ENCODE peak calls at places on chromosomes 12 and 14, in six cellular contexts. P, Q, T, B, E and A are unnamed samples.

GRCh38 chr14:20714593-20715250 is 26.2 kb downstream of the ANG start:
- DNase-seq in T (peak; percentile 69), Q (no peak), P (peak; percentile 84), E (no peak), B (peak; percentile 57), A (peak; percentile 86)

GRCh38 chr14:76250345-76250744 is 98.6 kb downstream of the GPATCH2L start:
- DNase-seq in E (no peak), T (no peak), Q (no peak), P (no peak), B (no peak), A (no peak)

GRCh38 chr12:15268927-15269552 is 47.8 kb upstream of the RERG start:
- DNase-seq in P (no peak), E (peak; percentile 31), T (no peak), Q (no peak), B (no peak), A (no peak)

GRCh38 chr14:30656190-30656632 is 34.1 kb downstream of the SCFD1 start:
- DNase-seq in E (no peak), T (no peak), P (no peak), B (no peak), Q (no peak), A (no peak)

GRCh38 chr12:2457215-2458112 is 337.3 kb upstream of the FKBP4 start:
- DNase-seq in Q (no peak), P (no peak), T (no peak), B (no peak), E (no peak), A (no peak)

GRCh38 chr14:69580009-69580577 is 5.4 kb upstream of the CCDC177 start:
- DNase-seq in P (no peak), B (no peak), Q (peak; percentile 42), T (no peak), E (no peak), A (no peak)

GRCh38 chr12:44240186-44240585 is 404.3 kb downstream of the TMEM117 start:
- DNase-seq in E (no peak), T (no peak), P (no peak), Q (no peak), B (no peak), A (no peak)

GRCh38 chr12:122082621-122083356 is 4.2 kb downstream of the MLXIP start:
- DNase-seq in B (no peak), P (no peak), T (no peak), E (no peak), Q (no peak), A (peak; percentile 19)

GRCh38 chr12:116404913-116405611 is 127.6 kb upstream of the MED13L start:
- DNase-seq in Q (no peak), P (no peak), B (no peak), E (no peak), T (no peak), A (no peak)

GRCh38 chr14:60622920-60623263 is 26.4 kb downstream of the SIX1 start:
- DNase-seq in B (no peak), Q (peak; percentile 37), E (no peak), P (no peak), T (no peak), A (no peak)

GRCh38 chr12:47820631-47821345 is 1.1 kb upstream of the HDAC7 start:
- DNase-seq in B (peak; percentile 74), P (peak; percentile 91), E (peak; percentile 87), Q (peak; percentile 77), T (peak; percentile 74), A (no peak)

GRCh38 chr12:6979021-6979420 is 8.3 kb downstream of the EMG1 start:
- DNase-seq in T (no peak), Q (no peak), B (no peak), P (no peak), E (no peak), A (no peak)

GRCh38 chr12:118589162-118589561 is 212.8 kb downstream of the SUDS3 start:
- DNase-seq in E (no peak), B (no peak), T (no peak), P (no peak), Q (no peak), A (no peak)

GRCh38 chr14:94638330-94638729 is 26.1 kb downstream of the SERPINA3 start:
- DNase-seq in E (no peak), Q (no peak), B (no peak), P (no peak), T (no peak), A (no peak)

GRCh38 chr14:89201645-89202044 is 215.4 kb downstream of the FOXN3 start:
- DNase-seq in Q (no peak), P (no peak), B (no peak), E (no peak), T (no peak), A (no peak)

GRCh38 chr14:22303589-22304195 is 285.3 kb downstream of the DAD1 start:
- DNase-seq in P (no peak), T (no peak), Q (no peak), B (no peak), E (no peak), A (no peak)

GRCh38 chr12:26195250-26195640 is at the start of gene SSPN:
- DNase-seq in E (no peak), T (no peak), B (peak; percentile 59), Q (no peak), P (peak; percentile 87), A (peak; percentile 44)

GRCh38 chr12:50110127-50110761 is 1.8 kb upstream of the COX14 start:
- DNase-seq in T (no peak), P (peak; percentile 79), B (peak; percentile 61), E (no peak), Q (no peak), A (peak; percentile 64)

GRCh38 chr12:64177001-64177400 is 45.1 kb downstream of the KICS2 start:
- DNase-seq in Q (no peak), P (no peak), T (no peak), B (no peak), E (no peak), A (no peak)

GRCh38 chr14:86527312-86527711 is 997.4 kb downstream of the FLRT2 start:
- DNase-seq in P (no peak), B (no peak), T (no peak), E (no peak), Q (no peak), A (no peak)

GRCh38 chr12:115606040-115606439 is 671.5 kb downstream of the MED13L start:
- DNase-seq in P (no peak), T (no peak), Q (no peak), B (no peak), E (no peak), A (no peak)

GRCh38 chr14:60655898-60656754 is 6.8 kb upstream of the SIX1 start:
- DNase-seq in Q (no peak), B (no peak), T (no peak), P (no peak), E (no peak), A (no peak)

GRCh38 chr12:67957383-67957782 is 31.9 kb upstream of the IFNG-AS1 start:
- DNase-seq in B (no peak), Q (no peak), T (no peak), P (no peak), E (no peak), A (no peak)

GRCh38 chr14:52011557-52011956 is 22.2 kb downstream of the RTRAF start:
- DNase-seq in E (no peak), T (no peak), B (no peak), P (no peak), Q (no peak), A (no peak)

GRCh38 chr14:52014601-52015267 is 25.4 kb downstream of the RTRAF start:
- DNase-seq in T (no peak), E (no peak), Q (no peak), B (peak; percentile 54), P (no peak), A (peak; percentile 40)

GRCh38 chr14:52015411-52016030 is 26.2 kb downstream of the RTRAF start:
- DNase-seq in P (no peak), Q (no peak), B (no peak), T (no peak), E (no peak), A (no peak)

GRCh38 chr14:52012635-52013034 is 23.3 kb downstream of the RTRAF start:
- DNase-seq in B (peak; percentile 61), P (peak; percentile 79), Q (no peak), E (no peak), T (no peak), A (no peak)

GRCh38 chr14:52013984-52014600 is 24.7 kb downstream of the RTRAF start:
- DNase-seq in Q (no peak), P (peak; percentile 54), E (no peak), T (no peak), B (no peak), A (no peak)
- TF ChIP-seq CTCF in Q (peak; percentile 5), P (no peak), E (peak; percentile 20), T (no peak), B (no peak), A (no peak)

DNA sequence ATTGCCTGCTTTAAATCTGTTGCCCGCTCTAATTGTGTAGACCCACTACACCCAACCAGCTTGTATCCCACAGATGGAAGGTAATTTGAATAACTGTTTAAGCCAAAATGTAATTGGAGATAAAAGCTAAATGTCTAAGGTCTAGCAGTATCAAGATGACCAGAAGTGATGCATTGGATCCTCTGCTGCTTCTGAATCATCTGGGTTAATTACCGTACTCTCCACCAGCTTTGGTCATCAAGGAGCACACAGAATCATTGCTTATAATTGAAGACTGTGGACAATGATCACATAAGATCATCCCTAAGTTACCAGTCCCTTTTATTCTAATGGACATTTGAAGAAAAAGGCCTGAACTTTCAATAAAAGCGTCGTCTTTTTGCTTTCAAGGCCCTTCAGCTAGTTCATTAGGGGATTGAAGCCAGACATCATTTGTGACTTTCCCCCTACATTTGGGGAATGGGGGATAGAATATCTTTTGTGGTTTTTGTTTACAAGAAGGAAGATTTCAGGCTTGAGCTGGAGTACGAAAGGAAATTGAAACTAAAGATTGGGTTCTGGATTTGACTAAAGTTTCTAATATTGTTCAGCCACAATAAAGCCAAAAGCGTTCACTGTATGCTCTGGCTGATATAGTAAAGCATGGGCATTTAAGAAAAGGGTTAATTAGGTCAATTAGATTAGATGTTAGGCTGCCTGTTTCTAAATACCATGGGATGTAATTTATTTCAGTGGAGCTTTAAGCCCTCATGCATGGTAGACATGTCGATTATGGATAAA is 123.2 kb downstream of the CHST11 start:
- DNase-seq in B (no peak), T (no peak), E (no peak), P (no peak), Q (no peak), A (no peak)
- H3K4me3 ChIP-seq in B (no peak overlapping the region), T (no peak overlapping the region), E (no peak overlapping the region), P (no peak overlapping the region), Q (no peak overlapping the region), A (no peak overlapping the region)

GRCh38 chr12:93766802-93767523 is 89.8 kb downstream of the CRADD start:
- DNase-seq in Q (no peak), B (no peak), T (no peak), P (no peak), E (no peak), A (no peak)
- TF ChIP-seq CTCF in Q (peak; percentile 61), B (peak; percentile 59), T (peak; percentile 65), P (peak; percentile 63), E (peak; percentile 45), A (peak; percentile 40)

DNA sequence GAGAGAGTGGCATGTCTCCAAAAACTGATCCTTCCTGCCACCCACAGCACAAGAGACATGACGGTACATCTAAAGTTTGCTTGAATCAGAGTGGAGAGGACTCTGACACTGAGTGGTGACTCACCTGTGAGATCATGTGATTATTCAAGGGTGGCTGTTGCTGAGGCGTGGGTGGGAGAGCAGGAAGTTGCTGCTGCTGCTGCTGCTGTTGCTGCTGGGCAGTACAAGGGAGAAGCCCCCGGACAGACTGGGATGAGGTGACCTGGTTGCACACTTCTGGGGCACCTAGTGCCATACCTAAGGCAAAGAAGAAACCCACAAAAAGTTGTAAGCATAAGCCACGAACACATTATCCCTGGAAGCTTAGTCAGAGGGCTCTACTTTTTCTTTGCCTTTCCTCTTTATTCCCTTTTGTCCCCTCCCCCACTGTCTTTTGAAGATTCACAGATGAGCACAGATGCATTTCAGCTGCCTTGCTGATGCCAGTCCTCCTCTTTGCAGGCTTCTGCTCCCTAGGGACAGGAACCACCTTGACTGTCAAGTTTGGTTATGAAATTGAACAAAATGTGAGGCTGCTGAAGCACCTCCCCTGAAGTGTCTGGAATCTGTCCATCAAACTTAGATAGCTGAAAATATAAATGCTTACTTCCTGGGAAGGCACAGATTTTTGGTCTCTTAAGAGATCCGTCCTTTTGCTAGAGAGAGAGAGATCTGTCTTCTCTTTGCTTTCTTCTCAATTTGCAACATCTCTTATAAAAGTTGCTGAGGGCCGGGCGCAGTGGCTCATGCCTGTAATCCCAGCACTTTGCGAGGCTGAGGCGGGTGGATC is 29.5 kb upstream of the STAC3 start:
- DNase-seq in Q (peak; percentile 79), T (no peak), B (no peak), P (no peak), E (peak; percentile 94), A (no peak)
- H3K4me3 ChIP-seq in Q (no peak overlapping the region), T (no peak overlapping the region), B (no peak overlapping the region), P (no peak overlapping the region), E (no peak overlapping the region), A (no peak overlapping the region)